ENCODE peak calls at places on chromosome 3, in seven cellular contexts. H is IMR-90, U is H1, N is trophoblast cell, V is neuronal stem cell, Y is mesendoderm, F is mesenchymal stem cell. T is an unnamed sample.

GRCh38 chr3:123749716-123750115 is 134.4 kb downstream of the MYLK start:
- DNase-seq in H (peak; percentile 95), U (no peak), N (peak; percentile 59), V (no peak), Y (no peak), F (peak; percentile 93), T (no peak)

GRCh38 chr3:39101022-39101689 is 6.3 kb downstream of the GORASP1 start:
- DNase-seq in H (peak; percentile 26), U (no peak), N (no peak), V (no peak), Y (peak; percentile 69), F (peak; percentile 50), T (peak; percentile 62)

GRCh38 chr3:177385831-177386301 is 188.6 kb upstream of the TBL1XR1 start:
- DNase-seq in H (peak; percentile 76), U (no peak), N (no peak), V (no peak), Y (no peak), F (peak; percentile 41), T (no peak)

GRCh38 chr3:23052230-23053019 is 150.7 kb upstream of the UBE2E2 start:
- DNase-seq in H (no peak), U (peak; percentile 27), N (peak; percentile 81), V (no peak), Y (peak; percentile 57), F (no peak), T (peak; percentile 76)

GRCh38 chr3:33007776-33008175 is 56.3 kb downstream of the CCR4 start:
- DNase-seq in H (no peak), U (no peak), N (no peak), V (no peak), Y (no peak), F (no peak), T (no peak)

GRCh38 chr3:161265916-161266571 is 44.9 kb downstream of the NMD3 start:
- DNase-seq in H (peak; percentile 17), U (no peak), N (no peak), V (no peak), Y (no peak), F (peak; percentile 12), T (no peak)

GRCh38 chr3:133472242-133472641 is 72.4 kb downstream of the BFSP2 start:
- DNase-seq in H (no peak), U (no peak), N (no peak), V (no peak), Y (peak; percentile 30), F (peak; percentile 6), T (peak; percentile 75)

GRCh38 chr3:185629554-185630181 is 43.6 kb downstream of the SENP2 start:
- DNase-seq in H (peak; percentile 27), U (no peak), N (no peak), V (no peak), Y (no peak), F (no peak), T (no peak)

GRCh38 chr3:49930922-49931321 is 1.3 kb upstream of the MON1A start:
- DNase-seq in H (no peak), U (no peak), N (no peak), V (peak; percentile 56), Y (peak; percentile 93), F (no peak), T (peak; percentile 89)

GRCh38 chr3:10702961-10703740 is 112.9 kb upstream of the SLC6A11 start:
- DNase-seq in H (no peak), U (peak; percentile 38), N (no peak), V (peak; percentile 73), Y (peak; percentile 94), F (no peak), T (peak; percentile 91)

GRCh38 chr3:62538706-62539356 is 165.5 kb upstream of the FEZF2 start:
- DNase-seq in H (no peak), U (no peak), N (no peak), V (no peak), Y (no peak), F (no peak), T (peak; percentile 48)

GRCh38 chr3:181707980-181708379 is 3.7 kb upstream of the SOX2 start:
- DNase-seq in H (no peak), U (no peak), N (no peak), V (no peak), Y (peak; percentile 74), F (no peak), T (no peak)

GRCh38 chr3:156161172-156161571 is 40.8 kb downstream of the KCNAB1 start:
- DNase-seq in H (peak; percentile 17), U (no peak), N (no peak), V (no peak), Y (no peak), F (no peak), T (no peak)

GRCh38 chr3:143002083-143002712 is 828 bp downstream of the U2SURP start:
- DNase-seq in H (peak; percentile 25), U (no peak), N (no peak), V (no peak), Y (peak; percentile 65), F (peak; percentile 64), T (no peak)

GRCh38 chr3:129686941-129687340 is 80.5 kb upstream of the PLXND1 start:
- DNase-seq in H (no peak), U (no peak), N (no peak), V (no peak), Y (peak; percentile 44), F (no peak), T (no peak)

GRCh38 chr3:121969631-121970030 is 52.4 kb downstream of the ILDR1 start:
- DNase-seq in H (no peak), U (no peak), N (peak; percentile 33), V (no peak), Y (no peak), F (peak; percentile 1), T (no peak)

GRCh38 chr3:43784640-43785011 is 93.9 kb downstream of the ABHD5 start:
- DNase-seq in H (no peak), U (no peak), N (no peak), V (no peak), Y (no peak), F (no peak), T (no peak)

GRCh38 chr3:43786953-43787305 is 96.2 kb downstream of the ABHD5 start:
- DNase-seq in H (no peak), U (no peak), N (no peak), V (no peak), Y (no peak), F (no peak), T (no peak)

GRCh38 chr3:43786102-43786952 is 95.6 kb downstream of the ABHD5 start:
- DNase-seq in H (no peak), U (no peak), N (no peak), V (no peak), Y (no peak), F (peak; percentile 19), T (peak; percentile 19)

GRCh38 chr3:43783987-43784639 is 93.4 kb downstream of the ABHD5 start:
- DNase-seq in H (no peak), U (no peak), N (no peak), V (no peak), Y (no peak), F (no peak), T (no peak)

DNA sequence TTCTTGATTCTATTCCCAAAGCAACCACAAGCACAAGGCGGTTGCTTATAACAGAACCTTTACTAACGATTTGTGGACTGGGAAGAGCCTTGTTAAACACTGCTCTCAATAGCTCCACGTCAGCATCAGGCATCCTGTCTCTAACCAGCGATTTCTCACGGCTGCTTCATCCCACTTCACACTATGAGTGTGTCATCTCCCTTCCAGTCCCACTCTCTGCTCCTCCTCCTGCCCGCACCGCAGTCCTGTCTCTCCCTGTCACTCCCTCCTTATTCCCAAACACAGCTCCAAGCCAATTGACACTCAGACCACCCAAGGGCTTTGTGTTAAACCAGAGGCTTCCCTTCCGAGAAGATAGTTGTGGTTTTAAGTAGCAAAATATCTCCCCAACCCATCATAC is 94.8 kb downstream of the ABHD5 start:
- DNase-seq in H (peak; percentile 35), U (no peak), N (no peak), V (no peak), Y (no peak), F (peak; percentile 53), T (no peak)
- H3K23ac ChIP-seq in H (no peak overlapping the region), U (no peak overlapping the region), N (no peak overlapping the region), V (no peak overlapping the region), Y (no peak overlapping the region), F (no peak overlapping the region), T (no peak overlapping the region)

DNA sequence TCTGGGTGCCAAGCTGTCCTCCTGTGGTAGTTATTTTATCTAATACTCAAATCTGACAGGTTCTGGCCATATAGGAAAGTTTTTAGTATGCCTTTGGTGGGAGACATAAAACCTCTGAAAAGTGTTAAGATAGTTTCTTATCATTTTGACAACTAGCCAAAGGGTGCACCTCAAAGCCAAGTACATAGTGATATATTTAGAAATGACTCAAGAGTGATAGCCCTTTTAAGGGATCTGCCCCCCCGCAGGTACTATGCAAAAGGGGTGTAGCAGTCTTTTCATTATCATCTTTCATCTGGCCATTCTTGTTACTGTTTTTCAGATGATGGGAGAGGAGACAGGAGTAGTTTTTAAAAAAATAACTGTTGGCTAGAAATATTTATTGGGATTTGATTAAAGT is 4.9 kb downstream of the PHLDB2 start:
- DNase-seq in H (peak; percentile 16), U (no peak), N (no peak), V (no peak), Y (no peak), F (no peak), T (no peak)
- H3K27ac ChIP-seq in H (no peak overlapping the region), U (no peak overlapping the region), N (no peak overlapping the region), V (no peak overlapping the region), Y (no peak overlapping the region), F (peak overlapping the region; percentile 27), T (no peak overlapping the region)

DNA sequence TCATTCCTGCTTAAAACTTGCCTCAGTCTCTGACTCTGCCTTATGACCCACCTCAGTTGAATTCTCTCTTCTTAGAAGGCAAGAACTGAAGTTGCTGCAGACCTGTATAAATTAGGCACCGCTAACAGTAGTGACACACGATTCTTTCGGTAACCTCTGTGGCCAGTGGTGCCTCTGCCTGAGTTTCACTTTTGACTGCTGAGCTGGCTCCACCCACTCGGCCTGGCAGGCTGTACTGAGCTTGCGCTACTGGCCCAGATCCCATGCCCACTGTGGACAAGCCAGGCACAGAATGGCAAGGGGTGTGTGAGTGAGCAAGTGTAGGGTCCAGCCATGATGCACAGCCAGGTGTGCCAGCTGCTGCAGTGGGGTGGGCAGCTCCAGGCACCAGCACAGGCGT is 19.1 kb upstream of the EIF1B start:
- DNase-seq in H (no peak), U (no peak), N (no peak), V (no peak), Y (no peak), F (no peak), T (peak; percentile 51)
- H3K23ac ChIP-seq in H (no peak overlapping the region), U (no peak overlapping the region), N (no peak overlapping the region), V (no peak overlapping the region), Y (no peak overlapping the region), F (no peak overlapping the region), T (no peak overlapping the region)

GRCh38 chr3:105832618-105833017 is 36.2 kb downstream of the CBLB start:
- DNase-seq in H (no peak), U (no peak), N (no peak), V (no peak), Y (no peak), F (no peak), T (no peak)

GRCh38 chr3:105837143-105837740 is 31.6 kb downstream of the CBLB start:
- DNase-seq in H (no peak), U (no peak), N (no peak), V (no peak), Y (no peak), F (no peak), T (no peak)

GRCh38 chr3:105835606-105836005 is 33.2 kb downstream of the CBLB start:
- DNase-seq in H (no peak), U (no peak), N (no peak), V (no peak), Y (no peak), F (no peak), T (no peak)

GRCh38 chr3:105836533-105836932 is 32.3 kb downstream of the CBLB start:
- DNase-seq in H (peak; percentile 95), U (no peak), N (no peak), V (no peak), Y (no peak), F (no peak), T (no peak)

GRCh38 chr3:105834768-105835167 is 34.0 kb downstream of the CBLB start:
- DNase-seq in H (no peak), U (no peak), N (no peak), V (no peak), Y (no peak), F (no peak), T (no peak)
- H3K27ac ChIP-seq in H (no peak overlapping the region), U (no peak overlapping the region), N (no peak overlapping the region), V (no peak overlapping the region), Y (no peak overlapping the region), F (no peak overlapping the region), T (no peak overlapping the region)

T was measured in H9.